ENCODE peak calls at places on chromosome X, in seven cellular contexts. One of them, this sample, is unnamed.

GRCh38 chrX:111168314-111168713 is 72.3 kb downstream of the PAK3 start:
- DNase-seq in neural progenitor cell: peak
- DNase-seq in effector memory CD4-positive, alpha-beta T cell: no peak
- DNase-seq in A549: peak
- DNase-seq in CD4-positive, CD25-positive, alpha-beta regulatory T cell: peak
- DNase-seq in heart right ventricle: no peak
- DNase-seq in MM.1S: no peak
- DNase-seq in this sample: no peak

GRCh38 chrX:85052636-85053343 is 49.1 kb downstream of the APOOL start:
- DNase-seq in A549: peak
- DNase-seq in neural progenitor cell: no peak
- DNase-seq in CD4-positive, CD25-positive, alpha-beta regulatory T cell: peak
- DNase-seq in MM.1S: no peak
- DNase-seq in effector memory CD4-positive, alpha-beta T cell: no peak
- DNase-seq in heart right ventricle: no peak
- DNase-seq in this sample: no peak

GRCh38 chrX:30781711-30782444 is 107.2 kb downstream of the TAB3 start:
- DNase-seq in heart right ventricle: no peak
- DNase-seq in effector memory CD4-positive, alpha-beta T cell: no peak
- DNase-seq in CD4-positive, CD25-positive, alpha-beta regulatory T cell: no peak
- DNase-seq in MM.1S: no peak
- DNase-seq in neural progenitor cell: no peak
- DNase-seq in A549: no peak
- DNase-seq in this sample: no peak

GRCh38 chrX:153792368-153792767 is 1.8 kb downstream of the IDH3G start:
- DNase-seq in neural progenitor cell: no peak
- DNase-seq in A549: no peak
- DNase-seq in heart right ventricle: no peak
- DNase-seq in MM.1S: no peak
- DNase-seq in effector memory CD4-positive, alpha-beta T cell: no peak
- DNase-seq in CD4-positive, CD25-positive, alpha-beta regulatory T cell: no peak
- DNase-seq in this sample: no peak

GRCh38 chrX:49727847-49728246 is 32.1 kb upstream of the PAGE1 start:
- DNase-seq in heart right ventricle: no peak
- DNase-seq in neural progenitor cell: no peak
- DNase-seq in A549: no peak
- DNase-seq in MM.1S: no peak
- DNase-seq in effector memory CD4-positive, alpha-beta T cell: no peak
- DNase-seq in CD4-positive, CD25-positive, alpha-beta regulatory T cell: no peak
- DNase-seq in this sample: no peak

GRCh38 chrX:72621619-72622485 is 49.2 kb upstream of the HDAC8 start:
- DNase-seq in effector memory CD4-positive, alpha-beta T cell: no peak
- DNase-seq in CD4-positive, CD25-positive, alpha-beta regulatory T cell: peak
- DNase-seq in MM.1S: no peak
- DNase-seq in neural progenitor cell: no peak
- DNase-seq in A549: peak
- DNase-seq in heart right ventricle: no peak
- DNase-seq in this sample: no peak

GRCh38 chrX:150899191-150899757 is 806 bp upstream of the CD99L2 start:
- DNase-seq in heart right ventricle: peak
- DNase-seq in neural progenitor cell: peak
- DNase-seq in MM.1S: peak
- DNase-seq in CD4-positive, CD25-positive, alpha-beta regulatory T cell: peak
- DNase-seq in effector memory CD4-positive, alpha-beta T cell: peak
- DNase-seq in A549: peak
- DNase-seq in this sample: no peak

GRCh38 chrX:31836479-31836878 is 764.6 kb upstream of the FTHL17 start:
- DNase-seq in MM.1S: no peak
- DNase-seq in neural progenitor cell: no peak
- DNase-seq in A549: no peak
- DNase-seq in heart right ventricle: no peak
- DNase-seq in CD4-positive, CD25-positive, alpha-beta regulatory T cell: no peak
- DNase-seq in effector memory CD4-positive, alpha-beta T cell: no peak
- DNase-seq in this sample: no peak

GRCh38 chrX:135985974-135986312 is 708 bp downstream of the SLC9A6 start:
- DNase-seq in effector memory CD4-positive, alpha-beta T cell: no peak
- DNase-seq in A549: no peak
- DNase-seq in neural progenitor cell: peak
- DNase-seq in MM.1S: no peak
- DNase-seq in heart right ventricle: no peak
- DNase-seq in CD4-positive, CD25-positive, alpha-beta regulatory T cell: no peak
- DNase-seq in this sample: no peak

GRCh38 chrX:2266445-2267349 is 234.1 kb downstream of the DHRSX start:
- DNase-seq in heart right ventricle: no peak
- DNase-seq in CD4-positive, CD25-positive, alpha-beta regulatory T cell: no peak
- DNase-seq in effector memory CD4-positive, alpha-beta T cell: no peak
- DNase-seq in MM.1S: no peak
- DNase-seq in neural progenitor cell: no peak
- DNase-seq in A549: no peak
- DNase-seq in this sample: no peak

GRCh38 chrX:18194688-18195087 is 26.0 kb downstream of the BEND2 start:
- DNase-seq in effector memory CD4-positive, alpha-beta T cell: no peak
- DNase-seq in heart right ventricle: no peak
- DNase-seq in A549: no peak
- DNase-seq in MM.1S: no peak
- DNase-seq in neural progenitor cell: no peak
- DNase-seq in CD4-positive, CD25-positive, alpha-beta regulatory T cell: no peak
- DNase-seq in this sample: no peak

GRCh38 chrX:23699636-23700194 is 32.4 kb downstream of the PRDX4 start:
- DNase-seq in neural progenitor cell: peak
- DNase-seq in A549: no peak
- DNase-seq in heart right ventricle: peak
- DNase-seq in effector memory CD4-positive, alpha-beta T cell: no peak
- DNase-seq in CD4-positive, CD25-positive, alpha-beta regulatory T cell: peak
- DNase-seq in MM.1S: no peak
- DNase-seq in this sample: peak

GRCh38 chrX:149898554-149898953 is 17.6 kb downstream of the MAGEA8 start:
- DNase-seq in CD4-positive, CD25-positive, alpha-beta regulatory T cell: no peak
- DNase-seq in MM.1S: no peak
- DNase-seq in A549: no peak
- DNase-seq in neural progenitor cell: no peak
- DNase-seq in heart right ventricle: no peak
- DNase-seq in effector memory CD4-positive, alpha-beta T cell: no peak
- DNase-seq in this sample: no peak

DNA sequence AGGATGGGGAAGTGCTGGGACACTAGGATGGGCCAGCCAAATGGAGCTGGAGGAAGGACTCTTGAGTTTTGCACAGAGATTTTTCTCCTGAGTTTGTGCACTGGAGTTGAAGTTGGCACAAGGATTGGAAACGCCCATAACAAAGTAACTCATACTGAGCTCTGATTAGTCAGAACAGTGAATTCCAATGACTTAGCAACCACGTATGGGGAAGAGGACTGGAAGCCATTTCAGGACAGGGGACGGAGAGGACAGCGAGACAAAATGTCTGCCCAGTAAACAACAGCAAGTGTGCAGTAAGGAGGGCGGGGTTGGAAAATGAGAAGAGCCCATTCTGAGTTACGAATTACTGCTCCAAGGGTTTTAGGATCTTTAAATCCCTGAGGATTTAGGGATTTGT is 5.9 kb downstream of the RIPPLY1 start:
- DNase-seq in effector memory CD4-positive, alpha-beta T cell: no peak
- DNase-seq in CD4-positive, CD25-positive, alpha-beta regulatory T cell: no peak
- DNase-seq in MM.1S: no peak
- DNase-seq in heart right ventricle: no peak
- DNase-seq in A549: peak
- DNase-seq in neural progenitor cell: no peak
- DNase-seq in this sample: no peak
- H3K27ac ChIP-seq in effector memory CD4-positive, alpha-beta T cell: no peak
- H3K27ac ChIP-seq in CD4-positive, CD25-positive, alpha-beta regulatory T cell: no peak
- H3K27ac ChIP-seq in MM.1S: no peak
- H3K27ac ChIP-seq in heart right ventricle: no peak
- H3K27ac ChIP-seq in A549: peak
- H3K27ac ChIP-seq in neural progenitor cell: no peak
- H3K27ac ChIP-seq in this sample: no peak

GRCh38 chrX:115693476-115693875 is 132.5 kb downstream of the PLS3 start:
- DNase-seq in CD4-positive, CD25-positive, alpha-beta regulatory T cell: no peak
- DNase-seq in effector memory CD4-positive, alpha-beta T cell: no peak
- DNase-seq in MM.1S: no peak
- DNase-seq in heart right ventricle: no peak
- DNase-seq in neural progenitor cell: peak
- DNase-seq in A549: no peak
- DNase-seq in this sample: no peak

GRCh38 chrX:115689931-115690330 is 129.0 kb downstream of the PLS3 start:
- DNase-seq in CD4-positive, CD25-positive, alpha-beta regulatory T cell: no peak
- DNase-seq in A549: no peak
- DNase-seq in heart right ventricle: no peak
- DNase-seq in MM.1S: no peak
- DNase-seq in effector memory CD4-positive, alpha-beta T cell: no peak
- DNase-seq in neural progenitor cell: peak
- DNase-seq in this sample: no peak

GRCh38 chrX:115694028-115694427 is 133.1 kb downstream of the PLS3 start:
- DNase-seq in heart right ventricle: no peak
- DNase-seq in A549: no peak
- DNase-seq in effector memory CD4-positive, alpha-beta T cell: no peak
- DNase-seq in CD4-positive, CD25-positive, alpha-beta regulatory T cell: no peak
- DNase-seq in neural progenitor cell: no peak
- DNase-seq in MM.1S: no peak
- DNase-seq in this sample: no peak

GRCh38 chrX:115687595-115687994 is 126.6 kb downstream of the PLS3 start:
- DNase-seq in neural progenitor cell: no peak
- DNase-seq in heart right ventricle: no peak
- DNase-seq in effector memory CD4-positive, alpha-beta T cell: no peak
- DNase-seq in A549: no peak
- DNase-seq in CD4-positive, CD25-positive, alpha-beta regulatory T cell: no peak
- DNase-seq in MM.1S: no peak
- DNase-seq in this sample: no peak

GRCh38 chrX:115690554-115691216 is 129.7 kb downstream of the PLS3 start:
- DNase-seq in heart right ventricle: peak
- DNase-seq in MM.1S: peak
- DNase-seq in neural progenitor cell: peak
- DNase-seq in CD4-positive, CD25-positive, alpha-beta regulatory T cell: peak
- DNase-seq in effector memory CD4-positive, alpha-beta T cell: no peak
- DNase-seq in A549: peak
- DNase-seq in this sample: no peak
- H3K27ac ChIP-seq in heart right ventricle: peak
- H3K27ac ChIP-seq in MM.1S: no peak
- H3K27ac ChIP-seq in neural progenitor cell: peak
- H3K27ac ChIP-seq in CD4-positive, CD25-positive, alpha-beta regulatory T cell: no peak
- H3K27ac ChIP-seq in effector memory CD4-positive, alpha-beta T cell: no peak
- H3K27ac ChIP-seq in A549: no peak
- H3K27ac ChIP-seq in this sample: peak

GRCh38 chrX:103584606-103585005 is 709 bp upstream of the TCEAL4 start:
- DNase-seq in A549: peak
- DNase-seq in heart right ventricle: no peak
- DNase-seq in MM.1S: no peak
- DNase-seq in effector memory CD4-positive, alpha-beta T cell: no peak
- DNase-seq in CD4-positive, CD25-positive, alpha-beta regulatory T cell: no peak
- DNase-seq in neural progenitor cell: peak
- DNase-seq in this sample: no peak

GRCh38 chrX:103585421-103586313 is at the start of gene TCEAL4:
- DNase-seq in A549: peak
- DNase-seq in effector memory CD4-positive, alpha-beta T cell: no peak
- DNase-seq in heart right ventricle: peak
- DNase-seq in MM.1S: peak
- DNase-seq in CD4-positive, CD25-positive, alpha-beta regulatory T cell: peak
- DNase-seq in neural progenitor cell: peak
- DNase-seq in this sample: no peak

GRCh38 chrX:103586314-103586646 is 965 bp downstream of the TCEAL4 start:
- DNase-seq in CD4-positive, CD25-positive, alpha-beta regulatory T cell: no peak
- DNase-seq in neural progenitor cell: no peak
- DNase-seq in effector memory CD4-positive, alpha-beta T cell: no peak
- DNase-seq in heart right ventricle: no peak
- DNase-seq in A549: no peak
- DNase-seq in MM.1S: no peak
- DNase-seq in this sample: no peak

DNA sequence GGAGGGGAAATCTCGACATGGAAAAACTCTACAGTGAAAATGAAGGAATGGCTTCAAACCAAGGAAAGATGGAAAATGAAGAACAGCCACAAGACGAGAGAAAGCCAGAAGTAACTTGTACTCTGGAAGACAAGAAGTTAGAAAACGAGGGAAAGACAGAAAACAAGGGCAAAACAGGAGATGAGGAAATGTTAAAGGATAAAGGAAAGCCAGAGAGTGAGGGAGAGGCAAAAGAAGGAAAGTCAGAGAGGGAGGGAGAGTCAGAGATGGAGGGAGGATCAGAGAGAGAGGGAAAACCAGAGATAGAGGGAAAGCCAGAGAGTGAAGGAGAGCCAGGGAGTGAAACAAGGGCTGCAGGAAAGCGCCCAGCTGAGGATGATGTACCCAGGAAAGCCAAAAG is 1.3 kb downstream of the TCEAL4 start:
- DNase-seq in CD4-positive, CD25-positive, alpha-beta regulatory T cell: no peak
- DNase-seq in heart right ventricle: no peak
- DNase-seq in effector memory CD4-positive, alpha-beta T cell: no peak
- DNase-seq in A549: no peak
- DNase-seq in MM.1S: no peak
- DNase-seq in neural progenitor cell: no peak
- DNase-seq in this sample: no peak
- H3K27ac ChIP-seq in CD4-positive, CD25-positive, alpha-beta regulatory T cell: no peak
- H3K27ac ChIP-seq in heart right ventricle: peak
- H3K27ac ChIP-seq in effector memory CD4-positive, alpha-beta T cell: no peak
- H3K27ac ChIP-seq in A549: peak
- H3K27ac ChIP-seq in MM.1S: no peak
- H3K27ac ChIP-seq in neural progenitor cell: no peak
- H3K27ac ChIP-seq in this sample: peak

DNA sequence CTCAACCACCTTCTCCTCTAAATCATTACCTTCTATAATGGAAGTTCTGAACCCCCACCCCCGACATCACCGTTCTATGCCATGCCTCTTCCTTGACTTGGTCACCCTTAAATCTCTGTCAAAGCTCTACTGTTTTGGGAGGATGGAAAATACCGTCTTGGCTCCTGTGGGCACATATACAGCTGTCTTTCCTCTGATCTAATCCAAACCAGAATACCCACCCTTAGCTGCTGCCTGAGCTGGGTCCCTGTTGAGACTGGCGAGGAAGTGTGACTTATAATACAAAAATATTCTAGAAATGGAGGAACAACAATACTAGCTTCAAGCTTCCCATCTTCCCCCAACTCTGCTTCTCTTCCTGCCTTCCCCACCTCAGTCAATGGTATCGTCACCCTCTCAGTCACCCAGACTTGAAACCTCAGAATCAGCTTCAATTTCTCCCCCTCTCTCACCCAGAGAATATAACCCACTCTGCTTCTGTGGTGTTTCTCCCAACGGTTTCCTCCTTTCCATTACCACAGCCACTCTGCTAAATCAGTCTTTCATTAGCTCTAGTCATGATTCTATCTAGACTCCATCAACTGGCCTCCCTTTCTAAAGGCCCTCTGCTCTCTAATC is 583 bp upstream of the IL2RG start:
- DNase-seq in A549: no peak
- DNase-seq in CD4-positive, CD25-positive, alpha-beta regulatory T cell: peak
- DNase-seq in neural progenitor cell: no peak
- DNase-seq in heart right ventricle: no peak
- DNase-seq in effector memory CD4-positive, alpha-beta T cell: peak
- DNase-seq in MM.1S: no peak
- DNase-seq in this sample: no peak
- H3K27ac ChIP-seq in A549: no peak
- H3K27ac ChIP-seq in CD4-positive, CD25-positive, alpha-beta regulatory T cell: peak
- H3K27ac ChIP-seq in neural progenitor cell: no peak
- H3K27ac ChIP-seq in heart right ventricle: no peak
- H3K27ac ChIP-seq in effector memory CD4-positive, alpha-beta T cell: peak
- H3K27ac ChIP-seq in MM.1S: peak
- H3K27ac ChIP-seq in this sample: no peak

GRCh38 chrX:45822124-45822523 is 621.4 kb upstream of the DIPK2B start:
- DNase-seq in MM.1S: no peak
- DNase-seq in heart right ventricle: no peak
- DNase-seq in neural progenitor cell: no peak
- DNase-seq in CD4-positive, CD25-positive, alpha-beta regulatory T cell: no peak
- DNase-seq in effector memory CD4-positive, alpha-beta T cell: no peak
- DNase-seq in A549: no peak
- DNase-seq in this sample: no peak
- H3K27ac ChIP-seq in MM.1S: no peak
- H3K27ac ChIP-seq in heart right ventricle: no peak
- H3K27ac ChIP-seq in neural progenitor cell: no peak
- H3K27ac ChIP-seq in CD4-positive, CD25-positive, alpha-beta regulatory T cell: no peak
- H3K27ac ChIP-seq in effector memory CD4-positive, alpha-beta T cell: no peak
- H3K27ac ChIP-seq in A549: peak
- H3K27ac ChIP-seq in this sample: no peak

This sample was measured in ascending aorta.